ENCODE peak calls at places on chromosome 1, in four cellular contexts. V is glomerular endothelial cell, S is Calu3, Q is activated T-cell treated with anti-CD3 and anti-CD28 coated beads for 24 hours. M is an unnamed sample.

GRCh38 chr1:62198069-62198780 is 3.6 kb downstream of the L1TD1 start:
- DNase-seq in Q (no peak), S (no peak), V (no peak), M (no peak)

GRCh38 chr1:236165238-236165981 is 23.1 kb downstream of the GPR137B start:
- DNase-seq in Q (no peak), S (no peak), V (no peak), M (no peak)

GRCh38 chr1:214349781-214350180 is 68.8 kb downstream of the SMYD2 start:
- DNase-seq in Q (no peak), V (no peak), S (no peak), M (no peak)

GRCh38 chr1:40612345-40612831 is 53.1 kb downstream of the RIMS3 start:
- DNase-seq in V (peak), S (peak), Q (peak), M (peak)

GRCh38 chr1:22665752-22666151 is 12.7 kb downstream of the C1QB start:
- DNase-seq in S (peak), Q (no peak), V (no peak), M (no peak)

GRCh38 chr1:212759683-212760082 is 31.9 kb downstream of the NSL1 start:
- DNase-seq in V (no peak), S (no peak), Q (no peak), M (no peak)

GRCh38 chr1:45272943-45273342 is 53.8 kb upstream of the HPDL start:
- DNase-seq in S (no peak), Q (no peak), V (no peak), M (no peak)

GRCh38 chr1:162360874-162361260 is 15.8 kb downstream of the SPATA46 start:
- DNase-seq in V (no peak), S (no peak), Q (no peak), M (no peak)

GRCh38 chr1:247407180-247407616 is 8.8 kb upstream of the NLRP3 start:
- DNase-seq in S (no peak), Q (peak), V (no peak), M (no peak)

GRCh38 chr1:178161516-178161915 is 67.6 kb downstream of the RASAL2 start:
- DNase-seq in V (no peak), Q (no peak), S (no peak), M (no peak)

GRCh38 chr1:175307160-175307559 is 114.6 kb upstream of the KIAA0040 start:
- DNase-seq in Q (no peak), S (no peak), V (no peak), M (no peak)

GRCh38 chr1:54081306-54082270 is 28.2 kb downstream of the TCEANC2 start:
- DNase-seq in Q (peak), V (no peak), S (peak), M (peak)

GRCh38 chr1:171251741-171252300 is 3.5 kb downstream of the FMO1 start:
- DNase-seq in Q (no peak), V (no peak), S (peak), M (no peak)

M was measured in mucosa of gallbladder.